ENCODE peak calls at places on chromosome 1, in five cellular contexts. J, A, B, G and R are unnamed samples.

GRCh38 chr1:79875187-79875586 is 868.7 kb upstream of the ADGRL4 start:
- DNase-seq in J (no peak), A (no peak), B (no peak), G (no peak), R (no peak)

GRCh38 chr1:199701731-199702130 is 325.8 kb upstream of the NR5A2 start:
- DNase-seq in J (no peak), A (peak; percentile 14), B (no peak), G (no peak), R (no peak)

GRCh38 chr1:232538224-232538942 is 91.5 kb downstream of the SIPA1L2 start:
- DNase-seq in J (no peak), A (peak; percentile 66), B (peak; percentile 28), G (no peak), R (peak; percentile 64)

GRCh38 chr1:231557898-231558710 is 29.6 kb downstream of the TSNAX start:
- DNase-seq in J (no peak), A (peak; percentile 77), B (no peak), G (no peak), R (no peak)

GRCh38 chr1:3863231-3863935 is 6.1 kb downstream of the DFFB start:
- DNase-seq in J (no peak), A (no peak), B (no peak), G (no peak), R (no peak)

GRCh38 chr1:55610203-55610602 is 395.0 kb upstream of the USP24 start:
- DNase-seq in J (no peak), A (no peak), B (no peak), G (no peak), R (no peak)

GRCh38 chr1:246587606-246588005 is 21.4 kb downstream of the CNST start:
- DNase-seq in J (no peak), A (peak; percentile 72), B (no peak), G (no peak), R (peak; percentile 52)

GRCh38 chr1:58628987-58629598 is 52.0 kb upstream of the TACSTD2 start:
- DNase-seq in J (no peak), A (peak; percentile 59), B (peak; percentile 9), G (no peak), R (no peak)

GRCh38 chr1:234926574-234927311 is 201.9 kb downstream of the TOMM20 start:
- DNase-seq in J (no peak), A (no peak), B (no peak), G (peak; percentile 64), R (peak; percentile 24)

GRCh38 chr1:87644500-87645245 is 316.0 kb downstream of the LMO4 start:
- DNase-seq in J (no peak), A (peak; percentile 71), B (no peak), G (no peak), R (peak; percentile 44)

GRCh38 chr1:67465371-67465770 is 35.2 kb upstream of the SERBP1 start:
- DNase-seq in J (no peak), A (no peak), B (no peak), G (no peak), R (no peak)

GRCh38 chr1:52060822-52061221 is 4.7 kb downstream of the BTF3L4 start:
- DNase-seq in J (no peak), A (no peak), B (no peak), G (no peak), R (no peak)

GRCh38 chr1:237890416-237890815 is 306 bp downstream of the ZP4 start:
- DNase-seq in J (no peak), A (no peak), B (no peak), G (no peak), R (no peak)

GRCh38 chr1:237895630-237896029 is 4.9 kb upstream of the ZP4 start:
- DNase-seq in J (no peak), A (no peak), B (no peak), G (no peak), R (no peak)

GRCh38 chr1:237890822-237891221 is at the start of gene ZP4:
- DNase-seq in J (no peak), A (no peak), B (no peak), G (no peak), R (no peak)

GRCh38 chr1:237891266-237891665 is 544 bp upstream of the ZP4 start:
- DNase-seq in J (no peak), A (no peak), B (no peak), G (no peak), R (no peak)

GRCh38 chr1:237891979-237892378 is 1.3 kb upstream of the ZP4 start:
- DNase-seq in J (no peak), A (no peak), B (no peak), G (no peak), R (peak; percentile 80)
- H3K4me3 ChIP-seq in J (no peak overlapping the region), A (no peak overlapping the region), B (no peak overlapping the region), G (no peak overlapping the region), R (no peak overlapping the region)

DNA sequence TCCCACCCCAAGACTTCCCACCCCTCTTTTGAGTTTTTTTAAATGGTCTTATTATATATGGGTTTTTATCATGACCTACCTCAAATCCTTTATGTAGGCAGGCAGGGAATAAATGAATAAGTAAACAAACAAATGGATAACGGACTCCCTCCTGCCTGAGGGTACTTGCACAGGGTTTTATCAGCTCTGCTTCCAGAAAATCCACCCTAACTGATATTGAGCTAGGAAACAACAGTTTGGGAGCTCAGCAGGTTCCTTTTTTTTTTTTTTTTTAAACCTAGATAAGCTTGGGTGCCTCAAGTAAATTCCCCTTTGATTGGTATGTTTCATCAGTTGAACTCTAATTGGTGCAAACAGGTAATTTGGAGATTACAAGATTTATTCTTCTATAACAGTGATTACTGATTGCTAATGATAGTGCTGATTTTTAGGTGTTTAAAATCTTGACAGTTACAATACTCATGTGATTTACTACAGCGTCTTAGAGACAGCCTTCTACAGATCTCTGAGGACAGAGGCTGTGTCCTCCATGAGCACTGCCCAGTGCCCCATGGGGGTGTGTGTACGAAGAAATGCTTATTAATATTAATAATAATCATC is 347.4 kb downstream of the RRAGC start:
- DNase-seq in J (no peak), A (no peak), B (no peak), G (no peak), R (no peak)
- H3K36me3 ChIP-seq in J (no peaks in the 10 kb centered on the region), A (no peaks in the 10 kb centered on the region), B (no peaks in the 10 kb centered on the region), G (no peaks in the 10 kb centered on the region), R (no peaks in the 10 kb centered on the region)

DNA sequence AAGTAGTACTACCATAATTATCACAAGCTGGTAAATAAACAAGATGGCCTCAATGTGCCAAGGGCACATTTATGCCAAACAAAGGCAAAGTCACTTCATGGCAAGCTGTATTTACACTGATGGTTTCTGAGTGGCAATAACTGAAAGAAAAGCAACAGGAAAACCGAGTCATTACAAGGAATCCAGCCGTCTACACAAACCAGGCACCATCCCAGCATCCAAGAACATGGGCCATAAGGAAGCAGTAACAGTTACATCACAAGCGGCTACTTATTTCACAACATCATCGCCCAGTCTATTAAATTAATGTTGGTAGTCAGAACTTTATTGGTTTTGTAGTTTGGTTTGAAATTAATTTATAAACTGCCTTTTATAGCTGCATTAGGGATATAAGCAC is 214.2 kb downstream of the RERE start:
- DNase-seq in J (no peak), A (peak; percentile 52), B (no peak), G (no peak), R (no peak)
- TF ChIP-seq CTCF in J (no peak), A (no peak), B (no peak), G (no peak), R (no peak)

GRCh38 chr1:167223144-167224103 is 2.7 kb downstream of the POU2F1 start:
- DNase-seq in J (no peak), A (peak; percentile 21), B (no peak), G (no peak), R (no peak)
- H3K4me3 ChIP-seq in J (no peak overlapping the region), A (no peak overlapping the region), B (no peak overlapping the region), G (no peak overlapping the region), R (no peak overlapping the region)

DNA sequence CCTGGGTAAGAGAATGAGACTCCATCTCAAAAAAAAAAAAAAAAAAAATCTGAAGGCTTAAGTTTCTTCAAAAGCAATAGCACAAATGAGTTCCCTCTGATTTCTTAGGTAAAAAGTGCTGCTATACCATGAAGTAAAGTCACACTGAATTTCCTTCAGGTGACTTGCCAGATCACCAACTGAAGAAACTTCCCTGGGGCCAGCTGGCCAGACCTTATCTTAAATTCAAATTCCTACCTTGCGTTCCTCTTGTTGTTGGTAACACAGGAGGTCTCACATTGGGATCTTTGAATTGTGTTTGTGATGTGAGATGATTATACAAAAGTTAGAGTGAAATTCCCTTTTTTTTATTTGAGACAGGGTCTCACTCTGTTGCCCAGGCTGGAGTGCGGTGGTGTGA is 11.8 kb downstream of the INAVA start:
- DNase-seq in J (no peak), A (no peak), B (no peak), G (no peak), R (no peak)
- H3K36me3 ChIP-seq in J (peaks cover 11% of the 10 kb centered on the region), A (no peaks in the 10 kb centered on the region), B (peaks cover 12% of the 10 kb centered on the region), G (no peaks in the 10 kb centered on the region), R (peaks cover 37% of the 10 kb centered on the region)

GRCh38 chr1:206829282-206829681 is 36.1 kb upstream of the IL20 start:
- DNase-seq in J (no peak), A (no peak), B (no peak), G (peak; percentile 45), R (no peak)

GRCh38 chr1:206829875-206830274 is 35.5 kb upstream of the IL20 start:
- DNase-seq in J (no peak), A (no peak), B (no peak), G (no peak), R (peak; percentile 31)

GRCh38 chr1:206826409-206826808 is 39.0 kb upstream of the IL20 start:
- DNase-seq in J (no peak), A (no peak), B (no peak), G (no peak), R (peak; percentile 42)

GRCh38 chr1:206828061-206828460 is 37.4 kb upstream of the IL20 start:
- DNase-seq in J (no peak), A (no peak), B (no peak), G (no peak), R (no peak)

GRCh38 chr1:206828765-206829164 is 36.7 kb upstream of the IL20 start:
- DNase-seq in J (no peak), A (no peak), B (no peak), G (peak; percentile 53), R (peak; percentile 30)
- TF ChIP-seq CTCF in J (no peak), A (no peak), B (no peak), G (no peak), R (no peak)